ENCODE peak calls at places on chromosomes 4 and X, in four cellular contexts. Y, T, I and Z are unnamed samples.

GRCh38 chr4:52957791-52958190 is 95.7 kb downstream of the RASL11B start:
- DNase-seq in Y (no peak), I (no peak), T (peak), Z (no peak)

GRCh38 chr4:41644288-41644914 is 104.1 kb downstream of the PHOX2B start:
- DNase-seq in Y (peak), I (peak), T (peak), Z (peak)

GRCh38 chrX:81120270-81120935 is 81.3 kb downstream of the HMGN5 start:
- DNase-seq in I (no peak), T (no peak), Y (no peak), Z (no peak)

GRCh38 chr4:127936974-127937373 is 28.0 kb downstream of the MFSD8 start:
- DNase-seq in I (no peak), T (peak), Y (no peak), Z (no peak)

GRCh38 chr4:14916554-14917304 is 85.6 kb upstream of the CPEB2 start:
- DNase-seq in Y (no peak), I (no peak), T (peak), Z (no peak)

GRCh38 chr4:153084939-153085630 is 119.2 kb upstream of the TRIM2 start:
- DNase-seq in T (peak), I (peak), Y (peak), Z (peak)

GRCh38 chrX:96480081-96480480 is 204.6 kb upstream of the DIAPH2 start:
- DNase-seq in T (peak), I (no peak), Y (no peak), Z (no peak)

GRCh38 chr4:135508006-135508714 is 1306.6 kb upstream of the PABPC4L start:
- DNase-seq in Y (no peak), T (peak), I (no peak), Z (no peak)

GRCh38 chr4:28287837-28288236 is 1427.2 kb downstream of the STIM2 start:
- DNase-seq in I (no peak), Y (peak), T (peak), Z (no peak)

GRCh38 chrX:101417981-101418841 is 10.2 kb downstream of the HNRNPH2 start:
- DNase-seq in I (peak), Y (peak), T (no peak), Z (peak)

GRCh38 chr4:4390046-4390445 is 3.1 kb downstream of the NSG1 start:
- DNase-seq in T (no peak), I (no peak), Y (no peak), Z (no peak)

GRCh38 chrX:14697453-14697852 is 168.1 kb downstream of the GLRA2 start:
- DNase-seq in I (peak), Y (peak), T (peak), Z (peak)

GRCh38 chr4:102429553-102429952 is 71.6 kb upstream of the NFKB1 start:
- DNase-seq in I (no peak), T (peak), Y (no peak), Z (no peak)

GRCh38 chr4:104294811-104295210 is 199.9 kb downstream of the CXXC4 start:
- DNase-seq in Y (no peak), I (no peak), T (no peak), Z (no peak)

GRCh38 chrX:53073115-53073581 is 9.0 kb upstream of the TSPYL2 start:
- DNase-seq in T (no peak), Y (peak), I (peak), Z (peak)

GRCh38 chr4:18882468-18882867 is 860.9 kb upstream of the LCORL start:
- DNase-seq in Y (peak), I (no peak), T (peak), Z (no peak)

GRCh38 chr4:971670-972500 is 1.5 kb downstream of the DGKQ start:
- DNase-seq in T (no peak), I (no peak), Y (no peak), Z (no peak)

GRCh38 chr4:109699553-109700225 is 3.6 kb downstream of the CASP6 start:
- DNase-seq in I (no peak), T (peak), Y (no peak), Z (no peak)

GRCh38 chr4:72031868-72032619 is at the start of gene NPFFR2:
- DNase-seq in T (no peak), Y (peak), I (peak), Z (peak)

GRCh38 chr4:3642056-3642630 is 109.9 kb upstream of the LRPAP1 start:
- DNase-seq in I (peak), T (no peak), Y (no peak), Z (no peak)

GRCh38 chr4:169174247-169174646 is 96.5 kb downstream of the SH3RF1 start:
- DNase-seq in T (no peak), I (no peak), Y (no peak), Z (no peak)

GRCh38 chrX:23434356-23434884 is 99.8 kb downstream of the PTCHD1 start:
- DNase-seq in I (no peak), Y (no peak), T (peak), Z (no peak)

GRCh38 chr4:52748432-52748831 is 2.8 kb downstream of the ERVMER34-1 start:
- DNase-seq in T (no peak), Y (no peak), I (no peak), Z (no peak)

GRCh38 chrX:80266979-80267378 is 153.3 kb upstream of the TENT5D start:
- DNase-seq in I (no peak), T (no peak), Y (no peak), Z (no peak)

GRCh38 chr4:102526532-102526931 is 25.4 kb downstream of the NFKB1 start:
- DNase-seq in T (no peak), I (no peak), Y (no peak), Z (no peak)

GRCh38 chrX:20968996-20969395 is 405.2 kb upstream of the CNKSR2 start:
- DNase-seq in T (peak), Y (no peak), I (no peak), Z (no peak)

GRCh38 chr4:95546236-95546635 is 2.5 kb downstream of the UNC5C start:
- DNase-seq in T (no peak), I (no peak), Y (no peak), Z (no peak)

GRCh38 chrX:38437093-38437492 is 84.7 kb downstream of the OTC start:
- DNase-seq in T (peak), Y (no peak), I (no peak), Z (no peak)

GRCh38 chr4:150476776-150477175 is 105.2 kb upstream of the MAB21L2 start:
- DNase-seq in T (no peak), Y (no peak), I (no peak), Z (no peak)

GRCh38 chr4:3816983-3817382 is 50.8 kb downstream of the ADRA2C start:
- DNase-seq in T (no peak), I (no peak), Y (no peak), Z (no peak)

GRCh38 chr4:152360045-152360410 is 175.9 kb downstream of the FBXW7 start:
- DNase-seq in I (no peak), Y (no peak), T (peak), Z (no peak)

DNA sequence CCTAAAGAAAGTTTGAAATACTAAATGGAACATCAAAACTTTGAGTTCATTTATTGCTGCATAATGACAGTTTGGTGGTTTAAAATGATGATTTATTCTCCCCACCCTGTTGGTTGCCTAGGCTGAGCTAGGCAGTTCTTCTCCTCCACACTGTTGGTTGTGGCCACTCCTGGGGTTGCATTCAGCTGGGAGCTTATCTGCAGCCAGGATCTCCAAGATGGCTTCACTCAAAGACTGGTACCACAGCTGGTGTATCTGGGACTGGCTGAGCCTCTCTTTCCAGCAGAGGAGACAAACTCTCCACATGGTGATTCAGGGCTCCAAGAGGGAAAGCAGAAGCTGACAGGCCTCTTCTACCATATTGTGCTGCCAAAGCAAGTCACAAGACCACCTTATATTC is 33.1 kb downstream of the MSL3 start:
- DNase-seq in Y (no peak), I (peak), T (no peak), Z (no peak)
- TF ChIP-seq CTCF in Y (no peak), I (no peak), T (no peak), Z (no peak)

DNA sequence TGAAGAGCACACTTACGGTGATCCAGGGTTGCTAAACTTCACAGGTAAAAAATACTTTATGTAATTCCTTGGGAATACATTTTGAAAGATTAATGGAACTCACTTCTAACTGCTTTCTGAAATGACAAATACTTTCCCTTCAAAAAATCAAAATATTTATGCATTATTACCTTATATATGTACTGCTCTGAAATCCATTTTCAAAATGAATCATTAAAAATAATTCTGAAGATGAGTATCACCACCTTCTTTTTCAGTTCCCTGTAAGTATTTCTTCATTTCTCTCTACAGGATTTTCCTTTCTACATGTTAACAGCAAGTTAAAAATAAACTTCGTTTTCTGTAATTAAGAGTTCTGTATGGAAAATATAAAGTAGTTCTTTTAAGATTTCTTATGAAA is 428.6 kb downstream of the TMA16 start:
- DNase-seq in I (no peak), Y (no peak), T (no peak), Z (no peak)
- TF ChIP-seq CTCF in I (no peak), Y (no peak), T (no peak), Z (no peak)

DNA sequence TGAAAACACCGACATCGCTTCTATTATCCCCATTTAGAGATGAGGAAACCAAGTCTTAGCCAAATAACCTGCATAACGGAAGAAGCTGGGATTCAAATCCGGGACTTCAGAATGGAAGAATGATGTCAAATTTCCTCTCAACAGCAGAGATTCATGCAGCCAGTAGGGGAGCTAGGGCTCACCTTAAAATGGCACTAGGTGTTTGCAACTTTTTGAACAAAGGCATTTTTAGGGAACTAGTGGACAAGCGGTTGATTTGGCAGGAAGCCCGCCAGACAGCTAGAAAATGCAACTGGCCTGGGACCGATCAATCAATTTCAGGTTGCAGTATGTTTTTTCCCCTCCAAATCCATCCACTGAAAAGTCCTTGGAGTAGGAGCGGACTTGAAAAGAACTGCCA is 224.2 kb downstream of the PTTG2 start:
- DNase-seq in I (no peak), Y (peak), T (peak), Z (no peak)
- TF ChIP-seq CTCF in I (peak), Y (peak), T (peak), Z (no peak)

DNA sequence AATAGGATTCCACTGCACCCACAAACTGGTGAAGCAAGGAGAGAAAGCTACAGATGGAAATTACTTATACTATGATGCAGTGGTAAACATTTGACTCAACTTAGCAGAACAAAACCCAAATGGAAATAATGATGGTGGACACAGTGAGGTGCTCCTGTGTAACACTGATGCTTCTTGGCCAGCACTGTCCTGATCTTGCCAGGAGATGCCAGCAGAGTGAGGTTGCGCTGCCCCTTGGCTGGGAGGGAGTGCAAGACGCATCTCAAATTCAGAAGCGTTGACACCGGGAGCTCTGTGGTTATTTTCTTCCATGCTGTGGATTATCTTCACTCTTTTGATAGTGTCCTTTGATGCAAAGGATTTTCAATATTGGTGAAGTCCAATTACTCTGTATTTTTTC is 22.0 kb upstream of the ARSH start:
- DNase-seq in Y (peak), I (no peak), T (no peak), Z (no peak)
- TF ChIP-seq CTCF in Y (no peak), I (no peak), T (no peak), Z (no peak)

DNA sequence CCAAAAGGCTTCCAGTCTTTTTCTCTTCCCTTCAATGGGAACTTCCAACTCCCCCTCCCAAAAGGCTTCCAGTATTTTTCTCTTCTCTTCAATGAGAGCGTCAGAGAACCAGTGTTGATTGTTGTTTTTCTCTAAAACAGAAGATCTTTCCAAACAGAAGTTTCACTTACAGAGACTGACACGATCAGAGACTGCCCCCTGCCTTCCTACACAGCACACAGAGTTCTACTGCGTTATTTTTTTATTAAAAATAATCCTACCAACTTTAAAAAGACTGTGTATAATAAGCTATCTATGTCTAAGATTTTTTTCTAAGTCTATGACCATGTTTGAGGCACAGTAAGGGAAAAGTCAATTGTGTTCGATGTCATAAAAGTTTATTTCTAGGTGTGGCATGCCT is 3.5 kb upstream of the HTR2C start:
- DNase-seq in I (no peak), T (no peak), Y (peak), Z (no peak)
- TF ChIP-seq CTCF in I (peak), T (no peak), Y (peak), Z (no peak)

GRCh38 chrX:12441376-12442128 is 303.3 kb downstream of the FRMPD4 start:
- DNase-seq in I (no peak), T (peak), Y (no peak), Z (no peak)
- TF ChIP-seq CTCF in I (no peak), T (no peak), Y (no peak), Z (no peak)